ENCODE peak calls at places on chromosomes 3 and 15, in nine cellular contexts. One of them, this sample, is unnamed.

GRCh38 chr3:89046661-89047060 is 60.8 kb upstream of the EPHA3 start:
- DNase-seq in tibial nerve: no peak
- DNase-seq in cardiac fibroblast: no peak
- DNase-seq in PC-3: no peak
- DNase-seq in WTC11: no peak
- DNase-seq in astrocyte of the spinal cord: no peak
- DNase-seq in HL-60: no peak
- DNase-seq in osteoblast: peak; percentile 17
- DNase-seq in IMR-90: no peak
- DNase-seq in this sample: no peak

GRCh38 chr15:91407237-91407889 is 307.3 kb downstream of the SV2B start:
- DNase-seq in tibial nerve: no peak
- DNase-seq in cardiac fibroblast: no peak
- DNase-seq in PC-3: peak; percentile 67
- DNase-seq in WTC11: no peak
- DNase-seq in astrocyte of the spinal cord: peak; percentile 65
- DNase-seq in HL-60: no peak
- DNase-seq in osteoblast: peak; percentile 65
- DNase-seq in IMR-90: peak; percentile 46
- DNase-seq in this sample: no peak

GRCh38 chr15:83651541-83651940 is 2.4 kb upstream of the ADAMTSL3 start:
- DNase-seq in tibial nerve: no peak
- DNase-seq in cardiac fibroblast: no peak
- DNase-seq in PC-3: peak; percentile 70
- DNase-seq in WTC11: no peak
- DNase-seq in astrocyte of the spinal cord: no peak
- DNase-seq in HL-60: no peak
- DNase-seq in osteoblast: no peak
- DNase-seq in IMR-90: no peak
- DNase-seq in this sample: no peak

GRCh38 chr3:42369304-42369703 is 41.1 kb downstream of the LYZL4 start:
- DNase-seq in tibial nerve: no peak
- DNase-seq in cardiac fibroblast: no peak
- DNase-seq in PC-3: no peak
- DNase-seq in WTC11: no peak
- DNase-seq in astrocyte of the spinal cord: peak; percentile 32
- DNase-seq in HL-60: no peak
- DNase-seq in osteoblast: no peak
- DNase-seq in IMR-90: no peak
- DNase-seq in this sample: no peak

GRCh38 chr3:16148783-16149182 is 25.7 kb upstream of the GALNT15 start:
- DNase-seq in tibial nerve: peak; percentile 81
- DNase-seq in cardiac fibroblast: peak; percentile 99
- DNase-seq in PC-3: no peak
- DNase-seq in WTC11: no peak
- DNase-seq in astrocyte of the spinal cord: peak; percentile 94
- DNase-seq in HL-60: no peak
- DNase-seq in osteoblast: peak; percentile 81
- DNase-seq in IMR-90: peak; percentile 94
- DNase-seq in this sample: no peak

GRCh38 chr3:94076055-94076454 is 13.2 kb downstream of the NSUN3 start:
- DNase-seq in tibial nerve: no peak
- DNase-seq in cardiac fibroblast: no peak
- DNase-seq in PC-3: peak; percentile 46
- DNase-seq in WTC11: no peak
- DNase-seq in astrocyte of the spinal cord: peak; percentile 37
- DNase-seq in HL-60: no peak
- DNase-seq in osteoblast: peak; percentile 8
- DNase-seq in IMR-90: peak; percentile 68
- DNase-seq in this sample: no peak

GRCh38 chr3:18445421-18446066 is 20.4 kb upstream of the SATB1 start:
- DNase-seq in tibial nerve: no peak
- DNase-seq in cardiac fibroblast: no peak
- DNase-seq in PC-3: no peak
- DNase-seq in WTC11: no peak
- DNase-seq in astrocyte of the spinal cord: no peak
- DNase-seq in HL-60: no peak
- DNase-seq in osteoblast: peak; percentile 49
- DNase-seq in IMR-90: no peak
- DNase-seq in this sample: no peak

GRCh38 chr3:152558386-152558785 is 276.5 kb upstream of the P2RY1 start:
- DNase-seq in tibial nerve: no peak
- DNase-seq in cardiac fibroblast: no peak
- DNase-seq in PC-3: no peak
- DNase-seq in WTC11: no peak
- DNase-seq in astrocyte of the spinal cord: no peak
- DNase-seq in HL-60: no peak
- DNase-seq in osteoblast: no peak
- DNase-seq in IMR-90: no peak
- DNase-seq in this sample: no peak

GRCh38 chr3:45035441-45036301 is 9.6 kb downstream of the CLEC3B start:
- DNase-seq in tibial nerve: no peak
- DNase-seq in cardiac fibroblast: peak; percentile 48
- DNase-seq in PC-3: no peak
- DNase-seq in WTC11: peak; percentile 46
- DNase-seq in astrocyte of the spinal cord: peak; percentile 27
- DNase-seq in HL-60: no peak
- DNase-seq in osteoblast: peak; percentile 79
- DNase-seq in IMR-90: peak; percentile 35
- DNase-seq in this sample: no peak

GRCh38 chr15:47300596-47300995 is 416.7 kb upstream of the SEMA6D start:
- DNase-seq in tibial nerve: no peak
- DNase-seq in cardiac fibroblast: no peak
- DNase-seq in PC-3: no peak
- DNase-seq in WTC11: no peak
- DNase-seq in astrocyte of the spinal cord: no peak
- DNase-seq in HL-60: no peak
- DNase-seq in osteoblast: no peak
- DNase-seq in IMR-90: no peak
- DNase-seq in this sample: no peak

GRCh38 chr3:124985358-124985757 is 50.8 kb upstream of the MUC13 start:
- DNase-seq in tibial nerve: no peak
- DNase-seq in cardiac fibroblast: peak; percentile 68
- DNase-seq in PC-3: peak; percentile 70
- DNase-seq in WTC11: no peak
- DNase-seq in astrocyte of the spinal cord: peak; percentile 33
- DNase-seq in HL-60: peak; percentile 4
- DNase-seq in osteoblast: peak; percentile 78
- DNase-seq in IMR-90: peak; percentile 83
- DNase-seq in this sample: no peak

GRCh38 chr15:60372756-60373155 is 25.0 kb downstream of the ANXA2 start:
- DNase-seq in tibial nerve: no peak
- DNase-seq in cardiac fibroblast: no peak
- DNase-seq in PC-3: peak; percentile 38
- DNase-seq in WTC11: no peak
- DNase-seq in astrocyte of the spinal cord: no peak
- DNase-seq in HL-60: no peak
- DNase-seq in osteoblast: no peak
- DNase-seq in IMR-90: no peak
- DNase-seq in this sample: no peak

GRCh38 chr3:129107793-129108192 is 13.8 kb downstream of the RAB43 start:
- DNase-seq in tibial nerve: no peak
- DNase-seq in cardiac fibroblast: no peak
- DNase-seq in PC-3: no peak
- DNase-seq in WTC11: no peak
- DNase-seq in astrocyte of the spinal cord: no peak
- DNase-seq in HL-60: no peak
- DNase-seq in osteoblast: no peak
- DNase-seq in IMR-90: no peak
- DNase-seq in this sample: no peak

GRCh38 chr3:128879125-128879969 is at the start of gene ACAD9:
- DNase-seq in tibial nerve: peak; percentile 95
- DNase-seq in cardiac fibroblast: peak; percentile 99
- DNase-seq in PC-3: peak; percentile 94
- DNase-seq in WTC11: peak; percentile 97
- DNase-seq in astrocyte of the spinal cord: peak; percentile 97
- DNase-seq in HL-60: peak; percentile 99
- DNase-seq in osteoblast: peak; percentile 99
- DNase-seq in IMR-90: peak; percentile 97
- DNase-seq in this sample: peak; percentile 99

GRCh38 chr15:80418892-80419537 is 14.8 kb downstream of the ARNT2 start:
- DNase-seq in tibial nerve: no peak
- DNase-seq in cardiac fibroblast: peak; percentile 73
- DNase-seq in PC-3: peak; percentile 61
- DNase-seq in WTC11: no peak
- DNase-seq in astrocyte of the spinal cord: peak; percentile 49
- DNase-seq in HL-60: no peak
- DNase-seq in osteoblast: no peak
- DNase-seq in IMR-90: peak; percentile 72
- DNase-seq in this sample: no peak

GRCh38 chr15:101434032-101434920 is 55.2 kb downstream of the PCSK6 start:
- DNase-seq in tibial nerve: no peak
- DNase-seq in cardiac fibroblast: no peak
- DNase-seq in PC-3: no peak
- DNase-seq in WTC11: no peak
- DNase-seq in astrocyte of the spinal cord: no peak
- DNase-seq in HL-60: no peak
- DNase-seq in osteoblast: peak; percentile 49
- DNase-seq in IMR-90: no peak
- DNase-seq in this sample: no peak

GRCh38 chr15:58221591-58222241 is 83.5 kb downstream of the AQP9 start:
- DNase-seq in tibial nerve: no peak
- DNase-seq in cardiac fibroblast: peak; percentile 47
- DNase-seq in PC-3: peak; percentile 50
- DNase-seq in WTC11: peak; percentile 48
- DNase-seq in astrocyte of the spinal cord: no peak
- DNase-seq in HL-60: no peak
- DNase-seq in osteoblast: no peak
- DNase-seq in IMR-90: peak; percentile 21
- DNase-seq in this sample: no peak

GRCh38 chr15:52139599-52140462 is 27.3 kb upstream of the BCL2L10 start:
- DNase-seq in tibial nerve: peak; percentile 74
- DNase-seq in cardiac fibroblast: peak; percentile 78
- DNase-seq in PC-3: peak; percentile 79
- DNase-seq in WTC11: peak; percentile 88
- DNase-seq in astrocyte of the spinal cord: peak; percentile 73
- DNase-seq in HL-60: peak; percentile 43
- DNase-seq in osteoblast: peak; percentile 90
- DNase-seq in IMR-90: peak; percentile 62
- DNase-seq in this sample: peak; percentile 76

GRCh38 chr15:88608607-88609181 is 12.4 kb upstream of the AEN start:
- DNase-seq in tibial nerve: no peak
- DNase-seq in cardiac fibroblast: no peak
- DNase-seq in PC-3: peak; percentile 43
- DNase-seq in WTC11: no peak
- DNase-seq in astrocyte of the spinal cord: no peak
- DNase-seq in HL-60: no peak
- DNase-seq in osteoblast: no peak
- DNase-seq in IMR-90: no peak
- DNase-seq in this sample: no peak

GRCh38 chr15:25844542-25844941 is 18.6 kb downstream of the ATP10A start:
- DNase-seq in tibial nerve: no peak
- DNase-seq in cardiac fibroblast: no peak
- DNase-seq in PC-3: no peak
- DNase-seq in WTC11: no peak
- DNase-seq in astrocyte of the spinal cord: no peak
- DNase-seq in HL-60: no peak
- DNase-seq in osteoblast: no peak
- DNase-seq in IMR-90: no peak
- DNase-seq in this sample: no peak

GRCh38 chr15:71575474-71576045 is 234.8 kb upstream of the NR2E3 start:
- DNase-seq in tibial nerve: no peak
- DNase-seq in cardiac fibroblast: peak; percentile 33
- DNase-seq in PC-3: peak; percentile 49
- DNase-seq in WTC11: no peak
- DNase-seq in astrocyte of the spinal cord: peak; percentile 21
- DNase-seq in HL-60: no peak
- DNase-seq in osteoblast: no peak
- DNase-seq in IMR-90: no peak
- DNase-seq in this sample: no peak
- TF ChIP-seq CTCF in tibial nerve: peak; percentile 10
- TF ChIP-seq CTCF in cardiac fibroblast: peak; percentile 66
- TF ChIP-seq CTCF in PC-3: peak; percentile 79
- TF ChIP-seq CTCF in WTC11: no peak
- TF ChIP-seq CTCF in astrocyte of the spinal cord: peak; percentile 55
- TF ChIP-seq CTCF in HL-60: no peak
- TF ChIP-seq CTCF in osteoblast: peak; percentile 56
- TF ChIP-seq CTCF in IMR-90: peak; percentile 56
- TF ChIP-seq CTCF in this sample: peak; percentile 46

GRCh38 chr3:87145553-87145952 is 81.6 kb upstream of the CHMP2B start:
- DNase-seq in tibial nerve: no peak
- DNase-seq in cardiac fibroblast: peak; percentile 27
- DNase-seq in PC-3: peak; percentile 48
- DNase-seq in WTC11: peak; percentile 75
- DNase-seq in astrocyte of the spinal cord: peak; percentile 7
- DNase-seq in HL-60: no peak
- DNase-seq in osteoblast: peak; percentile 39
- DNase-seq in IMR-90: peak; percentile 45
- DNase-seq in this sample: no peak
- TF ChIP-seq CTCF in tibial nerve: no peak
- TF ChIP-seq CTCF in cardiac fibroblast: peak; percentile 47
- TF ChIP-seq CTCF in PC-3: peak; percentile 62
- TF ChIP-seq CTCF in WTC11: peak; percentile 54
- TF ChIP-seq CTCF in astrocyte of the spinal cord: no peak
- TF ChIP-seq CTCF in HL-60: peak; percentile 24
- TF ChIP-seq CTCF in osteoblast: peak; percentile 54
- TF ChIP-seq CTCF in IMR-90: peak; percentile 46
- TF ChIP-seq CTCF in this sample: no peak

GRCh38 chr15:76330281-76330680 is 6.3 kb upstream of the ISL2 start:
- DNase-seq in tibial nerve: no peak
- DNase-seq in cardiac fibroblast: peak; percentile 76
- DNase-seq in PC-3: peak; percentile 79
- DNase-seq in WTC11: peak; percentile 66
- DNase-seq in astrocyte of the spinal cord: peak; percentile 49
- DNase-seq in HL-60: no peak
- DNase-seq in osteoblast: peak; percentile 94
- DNase-seq in IMR-90: peak; percentile 46
- DNase-seq in this sample: no peak
- TF ChIP-seq CTCF in tibial nerve: peak; percentile 29
- TF ChIP-seq CTCF in cardiac fibroblast: peak; percentile 79
- TF ChIP-seq CTCF in PC-3: peak; percentile 56
- TF ChIP-seq CTCF in WTC11: peak; percentile 13
- TF ChIP-seq CTCF in astrocyte of the spinal cord: peak; percentile 70
- TF ChIP-seq CTCF in HL-60: no peak
- TF ChIP-seq CTCF in osteoblast: peak; percentile 63
- TF ChIP-seq CTCF in IMR-90: peak; percentile 56
- TF ChIP-seq CTCF in this sample: no peak

DNA sequence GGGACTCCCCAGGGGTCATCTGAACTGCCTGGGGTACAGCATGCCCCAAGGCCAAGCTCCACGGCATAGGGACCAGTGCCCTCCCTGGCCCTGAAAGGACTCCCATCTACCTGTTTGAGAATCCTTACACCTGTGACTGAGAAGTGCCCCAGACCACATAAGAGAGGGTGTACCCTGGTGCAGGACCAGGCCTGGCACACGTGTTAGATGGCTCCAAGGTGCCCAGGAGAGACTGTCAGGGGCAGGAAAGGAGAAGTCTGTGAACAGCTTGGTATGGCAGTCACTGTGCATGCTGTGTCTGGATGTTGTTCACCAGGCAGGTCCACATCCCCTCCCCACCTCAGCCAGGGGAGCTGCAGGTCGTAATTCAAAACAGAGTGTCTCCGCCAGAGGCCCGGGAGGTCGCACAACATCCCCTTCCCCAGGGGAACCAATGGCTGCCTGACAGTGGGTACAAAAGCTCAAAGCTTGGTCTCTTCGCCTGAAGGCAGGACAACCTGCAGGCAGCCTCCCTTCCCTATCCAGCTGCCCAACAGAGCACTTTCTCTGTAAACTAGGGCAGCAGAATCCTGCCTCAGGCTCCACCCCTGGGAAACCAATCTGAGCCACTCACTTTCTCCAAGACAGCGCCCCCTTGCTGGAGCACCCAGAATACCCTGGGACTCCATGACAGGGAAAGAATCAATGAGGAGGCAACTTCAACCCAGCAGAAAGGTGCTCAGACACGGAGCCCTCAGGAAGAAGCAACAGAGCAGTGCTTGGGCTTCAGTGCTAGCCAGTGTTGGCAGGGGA is 3.9 kb downstream of the NUP210 start:
- DNase-seq in tibial nerve: no peak
- DNase-seq in cardiac fibroblast: no peak
- DNase-seq in PC-3: no peak
- DNase-seq in WTC11: peak; percentile 62
- DNase-seq in astrocyte of the spinal cord: no peak
- DNase-seq in HL-60: peak; percentile 54
- DNase-seq in osteoblast: no peak
- DNase-seq in IMR-90: no peak
- DNase-seq in this sample: no peak
- TF ChIP-seq CTCF in tibial nerve: no peak
- TF ChIP-seq CTCF in cardiac fibroblast: no peak
- TF ChIP-seq CTCF in PC-3: peak; percentile 50
- TF ChIP-seq CTCF in WTC11: peak; percentile 59
- TF ChIP-seq CTCF in astrocyte of the spinal cord: no peak
- TF ChIP-seq CTCF in HL-60: peak; percentile 30
- TF ChIP-seq CTCF in osteoblast: peak; percentile 25
- TF ChIP-seq CTCF in IMR-90: no peak
- TF ChIP-seq CTCF in this sample: no peak